ENCODE peak calls at places on chromosome 21, in five cellular contexts. C, J, A, M and K are unnamed samples.

GRCh38 chr21:42790520-42790919 is 88.8 kb downstream of the WDR4 start:
- DNase-seq in A (no peak), J (no peak), C (no peak), M (no peak), K (no peak)

GRCh38 chr21:21003701-21004100 is 5.5 kb downstream of the NCAM2 start:
- DNase-seq in A (peak; percentile 6), M (no peak), J (peak; percentile 37), C (no peak), K (no peak)

GRCh38 chr21:32843561-32843960 is 72.0 kb upstream of the PAXBP1 start:
- DNase-seq in J (no peak), C (no peak), A (no peak), M (no peak), K (no peak)

GRCh38 chr21:44701541-44701940 is 4.6 kb downstream of the KRTAP10-12 start:
- DNase-seq in M (no peak), J (no peak), C (no peak), A (no peak), K (no peak)

GRCh38 chr21:42474982-42475381 is 21.0 kb downstream of the RSPH1 start:
- DNase-seq in M (no peak), C (no peak), A (no peak), J (no peak), K (no peak)

GRCh38 chr21:42097860-42098259 is 26.7 kb downstream of the UMODL1 start:
- DNase-seq in A (peak; percentile 66), C (no peak), J (peak; percentile 99), M (peak; percentile 89), K (peak; percentile 79)

GRCh38 chr21:31132574-31133242 is 94.4 kb upstream of the KRTAP19-8 start:
- DNase-seq in M (peak; percentile 33), A (no peak), C (no peak), J (peak; percentile 12), K (no peak)

GRCh38 chr21:18368193-18368592 is 35.4 kb downstream of the TMPRSS15 start:
- DNase-seq in A (no peak), C (no peak), M (no peak), J (no peak), K (no peak)

GRCh38 chr21:43717967-43718871 is 710 bp upstream of the PDXK start:
- DNase-seq in J (no peak), A (no peak), M (no peak), C (peak; percentile 48), K (no peak)

GRCh38 chr21:44890961-44891541 is 17.6 kb upstream of the PTTG1IP start:
- DNase-seq in M (no peak), J (no peak), A (no peak), C (no peak), K (no peak)

GRCh38 chr21:44737706-44738354 is 26.5 kb upstream of the TSPEAR start:
- DNase-seq in J (peak; percentile 8), M (no peak), A (no peak), C (no peak), K (no peak)

GRCh38 chr21:44428281-44428942 is 26.9 kb upstream of the LRRC3 start:
- DNase-seq in C (no peak), A (peak; percentile 89), J (no peak), M (no peak), K (no peak)

GRCh38 chr21:40049031-40049958 is 182.1 kb downstream of the PCP4 start:
- DNase-seq in J (peak; percentile 11), M (peak; percentile 65), C (no peak), A (no peak), K (no peak)

GRCh38 chr21:28391938-28392337 is 600.7 kb downstream of the LTN1 start:
- DNase-seq in A (no peak), M (no peak), J (peak; percentile 23), C (no peak), K (no peak)

GRCh38 chr21:42841156-42841915 is 38.0 kb downstream of the WDR4 start:
- DNase-seq in J (no peak), C (peak; percentile 6), M (peak; percentile 5), A (no peak), K (no peak)

GRCh38 chr21:23963454-23963853 is 1643.8 kb downstream of the MRPL39 start:
- DNase-seq in M (no peak), A (no peak), J (peak; percentile 17), C (no peak), K (no peak)

GRCh38 chr21:43306911-43307676 is 119.8 kb downstream of the SIK1 start:
- DNase-seq in J (peak; percentile 28), M (peak; percentile 93), A (no peak), C (peak; percentile 61), K (no peak)

GRCh38 chr21:41247561-41247968 is 69.0 kb upstream of the FAM3B start:
- DNase-seq in J (peak; percentile 76), A (no peak), C (peak; percentile 31), M (no peak), K (peak; percentile 91)

GRCh38 chr21:38810034-38810825 is 4.5 kb downstream of the ETS2 start:
- DNase-seq in M (no peak), A (no peak), J (no peak), C (no peak), K (no peak)
- TF ChIP-seq POLR2A in M (no peak), A (no peak), J (no peak), C (no peak), K (no peak)

DNA sequence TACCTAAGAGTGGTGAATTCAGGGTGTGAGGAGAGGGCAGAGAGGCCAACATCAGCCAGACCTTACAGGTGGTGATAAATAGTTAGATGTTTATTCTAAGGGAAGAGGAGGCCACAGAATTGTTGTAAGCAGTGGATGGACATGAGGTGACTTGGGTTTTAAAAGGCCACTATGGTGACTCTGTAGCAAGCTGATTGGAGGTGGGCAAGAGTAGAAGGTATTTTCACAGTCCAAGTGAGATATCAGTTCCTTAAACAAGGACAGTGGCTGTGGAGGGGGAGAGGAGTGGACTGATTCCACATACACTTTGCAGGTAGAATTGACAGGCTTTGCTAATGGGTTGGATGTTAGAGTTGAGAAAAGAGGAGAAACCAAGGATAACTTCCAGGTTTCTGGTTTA is 60.8 kb upstream of the CLDN14 start:
- DNase-seq in C (no peak), M (no peak), J (no peak), A (no peak), K (no peak)
- TF ChIP-seq POLR2A in C (no peak), M (no peak), J (no peak), A (no peak), K (no peak)

GRCh38 chr21:34864370-34865209 is 184.5 kb downstream of the RUNX1 start:
- DNase-seq in C (no peak), M (no peak), A (no peak), J (no peak), K (no peak)
- TF ChIP-seq POLR2A in C (no peak), M (no peak), A (no peak), J (peak; percentile 29), K (no peak)

DNA sequence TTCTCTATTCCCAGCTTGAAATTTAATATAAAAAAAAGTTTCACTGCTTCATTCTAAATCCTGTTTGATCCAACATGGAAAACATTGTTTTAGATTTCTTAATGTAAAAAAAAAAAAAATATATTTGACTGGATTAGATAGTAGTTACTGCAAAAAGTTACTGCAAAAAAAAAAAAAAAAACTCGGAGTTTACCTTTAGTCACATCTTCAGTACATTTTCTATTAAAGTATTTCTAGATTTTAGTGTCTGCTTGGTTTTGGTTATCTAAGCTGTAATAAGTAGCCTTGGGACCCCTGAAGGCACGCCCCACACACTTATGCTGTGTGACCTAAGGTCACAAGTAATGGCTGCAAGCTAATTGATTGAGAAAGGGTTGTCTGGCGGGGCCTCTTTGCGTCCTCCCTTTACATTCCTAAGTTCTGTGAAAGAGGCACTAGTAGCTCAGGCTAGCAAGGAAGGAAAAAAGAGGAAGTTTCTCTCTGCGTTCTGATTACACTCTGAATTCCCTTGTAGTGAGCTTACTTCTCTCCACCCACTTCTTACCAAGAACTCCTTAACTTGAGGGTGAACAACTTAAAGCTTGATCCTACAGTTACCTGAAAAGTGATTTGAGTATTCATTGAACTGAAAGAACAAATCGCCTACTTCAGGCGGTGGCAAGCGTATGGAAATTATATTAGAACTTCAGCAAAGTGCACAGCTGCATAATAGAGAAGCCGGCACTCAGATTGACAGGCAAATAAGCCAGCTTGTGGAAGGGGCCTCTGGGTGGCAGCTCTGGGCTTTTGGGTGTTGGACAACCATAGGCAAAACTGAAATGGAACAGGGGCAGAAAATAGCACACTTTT is 464.2 kb downstream of the USP25 start:
- DNase-seq in J (peak; percentile 79), A (no peak), C (peak; percentile 73), M (peak; percentile 73), K (peak; percentile 59)
- TF ChIP-seq POLR2A in J (no peak), A (no peak), C (no peak), M (no peak), K (no peak)

GRCh38 chr21:46097826-46098286 is at the start of gene COL6A2:
- DNase-seq in J (peak; percentile 71), C (peak; percentile 76), M (peak; percentile 25), A (no peak), K (peak; percentile 25)
- TF ChIP-seq POLR2A in J (peak; percentile 94), C (no peak), M (no peak), A (peak; percentile 70), K (peak; percentile 12)